ENCODE peak calls at places on chromosomes 7 and 10, in six cellular contexts. B is tibial artery, E is sigmoid colon, Q is mucosa of descending colon, A is adrenal gland, K is PC-9. D is an unnamed sample. For H3K4me1, the result is how much of the 10 kb centered on the place peaks cover.

GRCh38 chr10:35420044-35420443 is 83.7 kb downstream of the CCNY start:
- DNase-seq in B (no peak), E (no peak), Q (no peak), A (no peak), K (no peak), D (no peak)

GRCh38 chr10:18230794-18231193 is 90.6 kb downstream of the CACNB2 start:
- DNase-seq in B (no peak), E (no peak), Q (no peak), A (no peak), K (no peak), D (no peak)

GRCh38 chr7:22094413-22095304 is 149.0 kb upstream of the CDCA7L start:
- DNase-seq in B (no peak), E (no peak), Q (no peak), A (no peak), K (no peak), D (no peak)

GRCh38 chr10:84944187-84944586 is 615.8 kb downstream of the CCSER2 start:
- DNase-seq in B (no peak), E (no peak), Q (no peak), A (no peak), K (no peak), D (no peak)

GRCh38 chr7:50791921-50792341 is 9.2 kb upstream of the GRB10 start:
- DNase-seq in B (no peak), E (no peak), Q (no peak), A (no peak), K (no peak), D (no peak)

GRCh38 chr7:128928159-128928558 is 9.6 kb upstream of the IRF5 start:
- DNase-seq in B (no peak), E (peak), Q (no peak), A (no peak), K (no peak), D (no peak)

GRCh38 chr7:149261829-149262617 is at the start of gene ZNF783:
- DNase-seq in B (peak), E (peak), Q (peak), A (peak), K (peak), D (peak)

GRCh38 chr7:35804571-35804970 is 3.7 kb downstream of the SEPTIN7 start:
- DNase-seq in B (no peak), E (no peak), Q (no peak), A (no peak), K (no peak), D (no peak)

GRCh38 chr7:123622660-123623386 is 21.2 kb downstream of the ASB15 start:
- DNase-seq in B (no peak), E (no peak), Q (peak), A (no peak), K (no peak), D (no peak)

GRCh38 chr7:155810607-155811559 is 1.4 kb downstream of the SHH start:
- DNase-seq in B (no peak), E (no peak), Q (no peak), A (no peak), K (no peak), D (no peak)

GRCh38 chr7:150396426-150397375 is 17.6 kb downstream of the ZNF775 start:
- DNase-seq in B (no peak), E (peak), Q (no peak), A (no peak), K (no peak), D (no peak)

GRCh38 chr7:66591801-66592596 is 36.7 kb upstream of the KCTD7 start:
- DNase-seq in B (peak), E (peak), Q (peak), A (peak), K (peak), D (peak)
- H3K4me3 ChIP-seq in B (peak), E (peak), Q (peak), A (peak), K (peak), D (peak)

DNA sequence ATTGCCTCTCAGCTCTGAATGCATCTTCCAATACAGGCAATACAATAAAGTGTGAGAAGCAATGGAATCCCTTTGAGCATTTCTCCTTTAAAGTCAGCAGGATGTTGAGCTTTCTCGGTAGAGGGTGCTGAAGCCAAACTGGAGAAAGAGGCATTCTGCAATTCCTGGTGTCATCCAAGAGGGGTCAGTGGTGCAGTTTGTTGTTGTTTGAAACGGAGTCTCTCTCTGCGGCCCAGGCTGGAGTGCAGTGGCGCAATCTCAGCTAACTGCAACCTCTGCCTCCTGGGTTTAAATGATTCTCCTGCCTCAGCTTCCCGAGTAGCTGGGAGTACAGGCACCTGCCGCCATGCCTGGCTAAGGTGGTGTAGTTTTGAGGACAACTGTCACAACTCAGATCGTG is 486.5 kb downstream of the CALN1 start:
- DNase-seq in B (no peak), E (no peak), Q (no peak), A (no peak), K (no peak), D (no peak)
- TF ChIP-seq CTCF in B (no peak), E (no peak), Q (no peak), A (no peak), K (no peak), D (no peak)

GRCh38 chr7:14960686-14961085 is 58.1 kb upstream of the DGKB start:
- DNase-seq in B (no peak), E (no peak), Q (no peak), A (no peak), K (no peak), D (no peak)
- H3K4me1 ChIP-seq in B (under half), E (under half), Q (under half), A (under half), K (under half), D (under half)

DNA sequence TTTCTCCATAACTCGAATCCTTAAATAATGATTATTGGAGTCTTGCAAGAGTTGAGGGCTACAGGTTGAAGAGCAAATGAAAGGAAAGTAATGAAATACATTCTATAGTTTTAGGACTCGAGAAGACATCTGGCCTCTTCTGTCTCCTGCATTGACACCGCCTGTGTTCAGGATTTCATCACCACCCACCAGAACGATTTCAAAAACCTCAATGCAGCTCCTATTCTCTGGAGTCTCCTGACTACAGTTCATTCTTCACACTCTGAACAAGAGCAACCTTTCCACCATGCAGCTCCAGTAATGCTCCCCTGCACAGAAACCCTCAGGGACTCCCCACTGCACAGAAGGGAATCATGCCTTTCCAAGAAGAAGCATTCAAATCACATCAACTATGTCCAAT is 5.5 kb downstream of the IL15RA start:
- DNase-seq in B (no peak), E (peak), Q (no peak), A (peak), K (no peak), D (no peak)
- H3K4me3 ChIP-seq in B (no peak), E (no peak), Q (no peak), A (no peak), K (no peak), D (no peak)

GRCh38 chr7:114939484-114940097 is 17.7 kb downstream of the MDFIC start:
- DNase-seq in B (no peak), E (no peak), Q (no peak), A (no peak), K (no peak), D (no peak)
- TF ChIP-seq CTCF in B (no peak), E (no peak), Q (no peak), A (no peak), K (no peak), D (no peak)

GRCh38 chr7:95592570-95592969 is 3.7 kb downstream of the PDK4 start:
- DNase-seq in B (no peak), E (no peak), Q (no peak), A (no peak), K (no peak), D (no peak)

GRCh38 chr7:95593343-95593742 is 3.0 kb downstream of the PDK4 start:
- DNase-seq in B (no peak), E (no peak), Q (no peak), A (no peak), K (no peak), D (no peak)

GRCh38 chr7:95589766-95590165 is 6.5 kb downstream of the PDK4 start:
- DNase-seq in B (no peak), E (no peak), Q (no peak), A (no peak), K (no peak), D (no peak)

GRCh38 chr7:95589031-95589430 is 7.3 kb downstream of the PDK4 start:
- DNase-seq in B (no peak), E (no peak), Q (no peak), A (no peak), K (no peak), D (no peak)

DNA sequence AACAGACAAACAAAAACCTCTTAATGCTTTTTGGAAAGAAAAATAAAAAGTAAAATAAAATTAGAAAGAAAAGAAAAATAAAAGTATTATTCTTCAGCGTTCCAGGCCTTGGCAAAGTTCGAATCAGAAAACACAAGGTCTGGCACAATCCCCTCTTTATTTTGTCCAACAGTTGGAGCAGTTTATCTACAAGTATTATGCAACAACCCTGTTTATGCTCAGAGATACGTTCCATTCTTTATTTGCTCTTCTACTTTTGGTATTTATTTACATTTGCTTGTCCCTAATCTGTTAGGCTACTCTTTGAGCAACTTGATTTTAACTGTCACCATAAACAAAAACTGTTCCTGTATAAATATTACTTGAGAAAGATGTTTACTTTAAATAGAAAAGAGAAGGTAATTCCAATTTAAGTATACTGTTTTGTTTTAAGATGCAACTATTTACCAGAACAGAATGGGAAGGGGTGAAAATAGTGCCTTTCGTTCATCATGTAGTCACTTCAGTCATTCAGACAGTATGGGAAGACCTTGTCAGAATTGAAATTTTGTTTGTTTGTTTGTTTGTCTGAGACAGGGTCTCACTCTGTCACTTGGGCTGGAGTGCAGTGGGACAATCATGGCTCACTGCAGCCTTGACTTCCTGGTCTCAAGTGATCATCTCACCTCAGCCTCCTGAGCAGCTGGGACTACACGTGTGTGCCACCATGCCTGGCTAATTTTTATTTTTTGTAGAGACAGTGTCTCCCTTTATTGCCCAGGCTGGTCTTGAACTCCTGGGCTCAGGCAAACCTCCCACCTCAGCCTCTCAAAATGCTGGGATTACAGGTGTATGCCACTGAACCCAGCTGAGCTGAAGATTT is 5.7 kb downstream of the PDK4 start:
- DNase-seq in B (no peak), E (no peak), Q (no peak), A (no peak), K (no peak), D (peak)
- H3K4me1 ChIP-seq in B (under half), E (under half), Q (under half), A (half or more), K (under half), D (half or more)

GRCh38 chr10:116740971-116741370 is 1.4 kb downstream of the HSPA12A start:
- DNase-seq in B (no peak), E (peak), Q (no peak), A (peak), K (no peak), D (no peak)
- H3K4me3 ChIP-seq in B (peak), E (peak), Q (no peak), A (no peak), K (no peak), D (no peak)

GRCh38 chr7:266851-267840 is 22.8 kb upstream of the FOXL3 start:
- DNase-seq in B (no peak), E (no peak), Q (peak), A (no peak), K (peak), D (peak)
- TF ChIP-seq CTCF in B (peak), E (peak), Q (peak), A (peak), K (peak), D (peak)

D was measured in pancreas.